ENCODE peak calls at places on chromosomes 6 and 20, in eight cellular contexts. S is heart left ventricle, U is transverse colon, X is uterus, A is tibial nerve, Q is Peyer's patch, T is ovary, E is A549. I is an unnamed sample. For H3K4me1, the result is how much of the 10 kb centered on the place peaks cover.

GRCh38 chr20:57090590-57091560 is 175.6 kb downstream of the BMP7 start:
- DNase-seq in S (no peak), U (no peak), X (no peak), A (no peak), Q (no peak), T (no peak), E (no peak), I (no peak)

GRCh38 chr20:47687095-47687987 is 97.9 kb downstream of the SULF2 start:
- DNase-seq in S (no peak), U (no peak), X (no peak), A (no peak), Q (no peak), T (no peak), E (no peak), I (no peak)

GRCh38 chr6:134622382-134623173 is 304.7 kb upstream of the SGK1 start:
- DNase-seq in S (no peak), U (no peak), X (no peak), A (no peak), Q (no peak), T (no peak), E (no peak), I (no peak)

GRCh38 chr6:30450908-30451818 is 38.1 kb upstream of the HLA-E start:
- DNase-seq in S (peak), U (peak), X (no peak), A (no peak), Q (peak), T (no peak), E (no peak), I (peak)

GRCh38 chr20:1327241-1327653 is 1.7 kb downstream of the SDCBP2 start:
- DNase-seq in S (peak), U (peak), X (peak), A (no peak), Q (peak), T (peak), E (no peak), I (peak)

GRCh38 chr20:41047975-41048305 is 19.3 kb downstream of the TOP1 start:
- DNase-seq in S (no peak), U (no peak), X (no peak), A (no peak), Q (no peak), T (no peak), E (no peak), I (no peak)

GRCh38 chr20:56566621-56567020 is 33.6 kb downstream of the FAM209B start:
- DNase-seq in S (peak), U (no peak), X (no peak), A (no peak), Q (no peak), T (no peak), E (no peak), I (peak)

GRCh38 chr20:47276856-47277541 is 79.5 kb downstream of the ZMYND8 start:
- DNase-seq in S (peak), U (no peak), X (peak), A (peak), Q (no peak), T (peak), E (no peak), I (peak)

GRCh38 chr20:46364670-46365482 is 41.5 kb downstream of the ELMO2 start:
- DNase-seq in S (no peak), U (no peak), X (no peak), A (no peak), Q (no peak), T (no peak), E (no peak), I (peak)

GRCh38 chr6:113995632-113996031 is 24.7 kb upstream of the HDAC2 start:
- DNase-seq in S (peak), U (peak), X (no peak), A (peak), Q (no peak), T (no peak), E (peak), I (peak)

GRCh38 chr20:1297486-1297885 is 31.4 kb downstream of the SNPH start:
- DNase-seq in S (no peak), U (no peak), X (no peak), A (no peak), Q (no peak), T (no peak), E (no peak), I (no peak)

GRCh38 chr6:6588924-6589696 is 590 bp downstream of the LY86 start:
- DNase-seq in S (no peak), U (no peak), X (no peak), A (no peak), Q (peak), T (no peak), E (no peak), I (no peak)

GRCh38 chr20:45052698-45053440 is 48.1 kb downstream of the KCNS1 start:
- DNase-seq in S (no peak), U (no peak), X (no peak), A (no peak), Q (no peak), T (no peak), E (no peak), I (peak)

GRCh38 chr20:2143594-2143993 is 42.0 kb downstream of the STK35 start:
- DNase-seq in S (no peak), U (no peak), X (no peak), A (no peak), Q (no peak), T (no peak), E (no peak), I (no peak)

GRCh38 chr20:36744764-36745191 is 1.1 kb downstream of the NDRG3 start:
- DNase-seq in S (peak), U (no peak), X (no peak), A (no peak), Q (no peak), T (no peak), E (no peak), I (peak)

GRCh38 chr20:43942661-43943285 is 28.1 kb downstream of the TOX2 start:
- DNase-seq in S (no peak), U (no peak), X (no peak), A (no peak), Q (peak), T (no peak), E (no peak), I (no peak)

GRCh38 chr6:117547688-117548621 is 54.4 kb downstream of the GOPC start:
- DNase-seq in S (peak), U (peak), X (peak), A (peak), Q (peak), T (peak), E (no peak), I (peak)

GRCh38 chr20:24039196-24039595 is 50.6 kb upstream of the GGTLC1 start:
- DNase-seq in S (no peak), U (no peak), X (no peak), A (no peak), Q (no peak), T (no peak), E (no peak), I (no peak)

GRCh38 chr20:32485126-32485769 is 99.9 kb downstream of the NOL4L start:
- DNase-seq in S (peak), U (peak), X (peak), A (peak), Q (peak), T (peak), E (peak), I (peak)

GRCh38 chr6:76682842-76683241 is 610.4 kb upstream of the IMPG1 start:
- DNase-seq in S (no peak), U (no peak), X (no peak), A (no peak), Q (no peak), T (no peak), E (no peak), I (no peak)

GRCh38 chr20:53597521-53598120 is 4.0 kb upstream of the ZNF217 start:
- DNase-seq in S (no peak), U (no peak), X (no peak), A (no peak), Q (no peak), T (no peak), E (no peak), I (no peak)

GRCh38 chr6:89977808-89978748 is 83.8 kb downstream of the GJA10 start:
- DNase-seq in S (peak), U (no peak), X (no peak), A (no peak), Q (no peak), T (no peak), E (no peak), I (peak)

GRCh38 chr6:79544939-79545450 is 7.8 kb upstream of the LCA5 start:
- DNase-seq in S (peak), U (peak), X (peak), A (peak), Q (no peak), T (peak), E (peak), I (peak)

GRCh38 chr6:79570802-79571367 is 33.7 kb upstream of the LCA5 start:
- DNase-seq in S (no peak), U (no peak), X (no peak), A (no peak), Q (no peak), T (no peak), E (peak), I (no peak)

GRCh38 chr6:103534814-103535213 is 1324.9 kb downstream of the HACE1 start:
- DNase-seq in S (no peak), U (no peak), X (no peak), A (no peak), Q (no peak), T (no peak), E (no peak), I (no peak)

GRCh38 chr6:35094183-35094582 is 47.0 kb downstream of the TCP11 start:
- DNase-seq in S (no peak), U (no peak), X (no peak), A (no peak), Q (no peak), T (no peak), E (no peak), I (no peak)

GRCh38 chr6:125197795-125198269 is 44.3 kb downstream of the TPD52L1 start:
- DNase-seq in S (peak), U (peak), X (peak), A (peak), Q (peak), T (peak), E (peak), I (peak)

GRCh38 chr6:161038229-161039003 is 46.8 kb downstream of the MAP3K4 start:
- DNase-seq in S (peak), U (peak), X (peak), A (no peak), Q (no peak), T (peak), E (peak), I (no peak)

GRCh38 chr6:38174315-38174714 is 354.8 kb downstream of the ZFAND3 start:
- DNase-seq in S (no peak), U (no peak), X (no peak), A (no peak), Q (no peak), T (no peak), E (no peak), I (no peak)

GRCh38 chr6:38175786-38176185 is 356.3 kb downstream of the ZFAND3 start:
- DNase-seq in S (no peak), U (no peak), X (no peak), A (no peak), Q (no peak), T (no peak), E (no peak), I (no peak)

GRCh38 chr6:38173909-38174308 is 354.4 kb downstream of the ZFAND3 start:
- DNase-seq in S (no peak), U (peak), X (no peak), A (no peak), Q (no peak), T (no peak), E (no peak), I (no peak)

GRCh38 chr6:38172739-38173415 is 353.4 kb downstream of the ZFAND3 start:
- DNase-seq in S (no peak), U (no peak), X (no peak), A (no peak), Q (no peak), T (no peak), E (no peak), I (no peak)

DNA sequence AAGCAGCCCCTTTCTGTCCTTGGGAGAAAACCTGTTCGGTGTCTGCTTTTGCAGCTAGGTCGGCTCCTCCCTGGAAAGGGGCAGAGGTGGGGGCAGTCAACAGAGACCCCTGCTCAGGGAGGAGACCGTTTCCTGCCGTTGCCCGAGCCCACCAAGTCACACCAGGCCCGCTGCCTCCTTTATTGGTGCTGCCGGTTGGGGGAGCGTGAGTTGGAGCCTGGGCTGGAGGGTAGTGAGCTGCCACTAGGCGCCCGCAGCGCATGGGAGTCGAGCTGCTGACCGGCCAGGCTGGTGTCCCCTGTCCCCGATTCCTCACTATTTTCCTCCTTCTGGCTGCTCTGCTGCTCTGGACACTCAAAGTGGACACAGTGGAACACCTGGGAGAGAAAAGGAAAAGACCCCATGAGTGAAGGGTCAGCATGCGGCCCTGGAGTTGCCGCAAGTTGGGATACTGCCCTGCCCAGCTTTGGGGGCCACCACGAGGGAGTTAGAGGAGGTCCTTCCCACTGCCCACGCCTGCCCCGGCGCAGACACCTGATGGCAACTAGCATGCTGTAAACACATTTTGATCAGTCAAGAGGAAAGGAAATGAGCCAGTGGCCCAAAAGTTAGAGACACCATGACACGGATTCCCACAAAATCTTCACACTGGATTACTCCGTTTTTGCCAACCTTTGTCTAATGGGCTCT is 355.4 kb downstream of the ZFAND3 start:
- DNase-seq in S (no peak), U (no peak), X (no peak), A (no peak), Q (no peak), T (no peak), E (no peak), I (no peak)
- H3K4me1 ChIP-seq in S (under half), U (half or more), X (under half), A (under half), Q (under half), T (under half), E (under half), I (under half)

GRCh38 chr6:43669050-43669921 is 18.3 kb downstream of the MRPS18A start:
- DNase-seq in S (peak), U (no peak), X (peak), A (peak), Q (no peak), T (peak), E (no peak), I (peak)

GRCh38 chr6:43666181-43666920 is 21.2 kb downstream of the MRPS18A start:
- DNase-seq in S (no peak), U (no peak), X (no peak), A (no peak), Q (no peak), T (no peak), E (no peak), I (no peak)

GRCh38 chr6:43665376-43665775 is 20.5 kb downstream of the RSPH9 start:
- DNase-seq in S (no peak), U (no peak), X (no peak), A (no peak), Q (no peak), T (no peak), E (no peak), I (no peak)

GRCh38 chr6:43668151-43669028 is 19.2 kb downstream of the MRPS18A start:
- DNase-seq in S (peak), U (peak), X (peak), A (no peak), Q (peak), T (peak), E (peak), I (peak)

DNA sequence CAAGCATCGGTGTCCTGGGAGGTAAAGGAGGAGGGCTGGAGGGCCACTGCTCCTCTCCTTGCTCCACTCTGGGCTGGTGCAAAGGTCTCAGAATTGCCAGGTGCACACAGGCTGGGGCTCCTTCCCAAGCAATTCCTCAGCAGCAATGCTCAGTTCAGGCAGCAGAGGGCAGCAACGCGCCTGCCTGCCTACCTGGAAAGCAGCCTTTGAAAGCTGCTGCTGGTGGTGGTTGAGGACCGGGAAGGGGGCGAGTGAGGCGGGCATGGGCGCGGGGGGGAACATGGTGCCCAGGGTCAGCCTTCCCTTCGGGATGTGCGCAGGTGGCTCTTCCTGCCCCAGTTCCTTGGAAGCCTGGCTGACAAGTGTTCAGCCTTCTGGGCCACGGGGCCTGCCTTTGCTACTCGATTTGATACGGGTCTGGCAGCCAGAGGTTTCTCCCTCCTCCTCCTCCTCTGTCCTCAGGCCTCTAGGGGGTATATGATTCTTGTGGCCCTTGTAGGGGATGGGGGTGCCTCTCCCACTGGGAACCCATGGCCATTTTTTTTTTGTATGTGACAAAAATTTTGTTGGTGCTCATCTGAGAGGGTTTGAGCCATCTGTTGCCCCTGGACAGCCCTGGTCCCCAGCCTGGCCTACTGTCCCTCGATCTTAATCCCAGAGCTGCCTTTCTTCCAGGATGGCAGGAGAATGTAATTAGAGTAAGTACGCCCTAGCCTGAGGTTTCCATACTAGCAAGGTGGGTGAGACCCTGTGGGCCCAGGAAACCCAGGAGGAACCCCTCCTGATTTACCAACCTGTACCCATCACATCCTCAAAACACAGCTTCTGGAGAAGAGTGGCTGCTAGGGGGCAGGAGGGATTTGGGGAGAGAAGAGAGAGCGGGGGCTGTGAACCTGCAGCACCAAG is 20.1 kb downstream of the MRPS18A start:
- DNase-seq in S (peak), U (peak), X (peak), A (peak), Q (peak), T (peak), E (peak), I (peak)
- TF ChIP-seq POLR2A in S (no peak), U (peak), X (no peak), A (no peak), Q (no peak), T (peak), E (no peak), I (no peak)

DNA sequence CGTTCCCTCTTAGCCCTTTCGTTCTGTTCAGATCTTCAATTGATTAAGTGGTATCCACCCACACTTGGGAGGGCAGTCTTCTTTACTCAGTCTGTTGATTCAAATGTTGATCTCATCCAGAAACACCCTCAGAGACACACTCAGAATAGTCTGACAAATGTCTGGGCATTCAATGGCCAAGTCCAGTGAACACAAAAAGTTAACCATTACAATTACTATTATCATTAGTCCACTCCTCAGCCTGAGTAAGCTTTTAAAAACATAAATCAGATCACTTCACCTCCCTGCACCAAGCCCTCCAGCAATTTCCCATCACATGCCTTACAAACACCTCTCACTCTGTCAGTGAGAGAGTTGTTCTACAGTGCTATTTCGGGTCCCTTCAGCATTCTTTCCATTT is 423.2 kb downstream of the RFPL4B start:
- DNase-seq in S (no peak), U (no peak), X (no peak), A (no peak), Q (no peak), T (no peak), E (no peak), I (no peak)
- TF ChIP-seq CTCF in S (no peak), U (no peak), X (no peak), A (no peak), Q (no peak), T (no peak), E (no peak), I (no peak)

GRCh38 chr6:4944325-4944724 is 59.5 kb downstream of the RPP40 start:
- DNase-seq in S (no peak), U (no peak), X (no peak), A (no peak), Q (no peak), T (no peak), E (no peak), I (no peak)

GRCh38 chr6:4943716-4944115 is 60.1 kb downstream of the RPP40 start:
- DNase-seq in S (no peak), U (no peak), X (no peak), A (no peak), Q (no peak), T (no peak), E (no peak), I (no peak)

GRCh38 chr6:4942673-4943009 is 61.2 kb downstream of the RPP40 start:
- DNase-seq in S (no peak), U (no peak), X (no peak), A (no peak), Q (no peak), T (no peak), E (no peak), I (no peak)

GRCh38 chr6:4940416-4940815 is 63.4 kb downstream of the RPP40 start:
- DNase-seq in S (no peak), U (no peak), X (no peak), A (no peak), Q (no peak), T (no peak), E (no peak), I (no peak)

DNA sequence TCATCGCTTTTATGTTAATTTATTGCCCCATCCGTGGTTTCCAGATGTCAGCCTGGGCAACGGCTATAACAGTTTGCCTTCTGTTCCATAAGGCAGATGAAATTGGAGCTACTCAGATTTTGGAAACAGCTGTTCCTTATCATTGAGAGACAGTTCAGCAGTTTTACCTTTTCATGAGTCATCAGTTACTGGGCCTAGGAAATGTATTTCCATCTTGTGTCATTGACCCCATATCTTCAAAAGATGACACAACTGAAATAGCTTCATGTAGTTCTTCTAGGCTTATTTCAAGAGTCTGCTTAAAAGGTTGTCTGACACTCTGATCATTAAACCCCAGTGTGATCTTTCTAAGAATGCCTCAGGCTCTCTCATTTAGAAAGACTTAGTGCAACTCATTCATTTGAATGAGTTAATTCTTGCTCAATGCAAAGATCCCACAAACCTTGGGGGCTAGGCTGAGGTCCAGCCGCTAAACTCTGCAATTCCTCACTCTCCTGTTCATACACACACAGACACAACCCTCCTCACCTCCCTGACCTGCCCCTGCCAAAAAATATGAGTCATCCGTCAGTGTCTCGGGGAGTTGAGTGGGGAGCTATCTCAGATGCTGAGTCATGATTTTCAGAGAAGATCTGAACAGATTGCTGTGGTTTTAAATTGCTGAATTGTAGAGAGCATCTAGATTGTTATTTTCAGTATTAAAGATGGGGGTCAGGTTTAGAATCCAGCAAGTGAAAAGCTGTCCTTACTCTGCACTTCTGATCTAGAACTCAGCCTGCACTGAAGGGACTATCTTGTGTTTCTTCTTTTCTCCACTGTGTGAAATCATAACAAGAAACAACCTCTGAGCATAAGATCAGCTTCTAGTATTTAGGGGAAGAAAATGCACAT is 61.8 kb downstream of the RPP40 start:
- DNase-seq in S (no peak), U (no peak), X (peak), A (no peak), Q (no peak), T (no peak), E (peak), I (peak)
- H3K4me1 ChIP-seq in S (under half), U (under half), X (under half), A (under half), Q (under half), T (under half), E (under half), I (under half)

GRCh38 chr6:45377555-45378323 is at the start of gene SUPT3H:
- DNase-seq in S (peak), U (peak), X (peak), A (peak), Q (peak), T (peak), E (peak), I (peak)
- TF ChIP-seq POLR2A in S (peak), U (peak), X (peak), A (peak), Q (peak), T (peak), E (peak), I (peak)